ENCODE peak calls at places on chromosome 10, in eight cellular contexts. M, X, Q, Y, U, C, J and G are unnamed samples. For H3K9me3, the result is how much of the 10 kb centered on the place peaks cover.

GRCh38 chr10:2986341-2986933 is 80.9 kb upstream of the PFKP start:
- DNase-seq in M (no peak), X (no peak), Q (no peak), Y (no peak), U (no peak), C (no peak), J (no peak), G (no peak)

GRCh38 chr10:84683550-84683949 is 355.2 kb downstream of the CCSER2 start:
- DNase-seq in M (no peak), X (no peak), Q (no peak), Y (no peak), U (no peak), C (no peak), J (no peak), G (no peak)

GRCh38 chr10:126357169-126357568 is 31.1 kb downstream of the ADAM12 start:
- DNase-seq in M (no peak), X (no peak), Q (no peak), Y (no peak), U (no peak), C (no peak), J (no peak), G (no peak)

GRCh38 chr10:110567201-110568054 is at the start of gene SMC3:
- DNase-seq in M (peak), X (peak), Q (peak), Y (peak), U (peak), C (peak), J (peak), G (peak)

GRCh38 chr10:124541076-124541903 is 79.7 kb downstream of the LHPP start:
- DNase-seq in M (no peak), X (no peak), Q (no peak), Y (no peak), U (no peak), C (no peak), J (no peak), G (no peak)

GRCh38 chr10:113566888-113567287 is 14.0 kb downstream of the HABP2 start:
- DNase-seq in M (no peak), X (no peak), Q (no peak), Y (no peak), U (no peak), C (no peak), J (no peak), G (no peak)

GRCh38 chr10:116737582-116738358 is 4.6 kb downstream of the HSPA12A start:
- DNase-seq in M (no peak), X (no peak), Q (no peak), Y (no peak), U (no peak), C (no peak), J (no peak), G (no peak)

GRCh38 chr10:93287775-93288174 is 194.4 kb downstream of the MYOF start:
- DNase-seq in M (no peak), X (no peak), Q (no peak), Y (no peak), U (no peak), C (no peak), J (no peak), G (no peak)

GRCh38 chr10:59913547-59914237 is 7.3 kb upstream of the CCDC6 start:
- DNase-seq in M (no peak), X (no peak), Q (no peak), Y (no peak), U (no peak), C (no peak), J (no peak), G (no peak)

GRCh38 chr10:123455861-123456260 is 210.3 kb upstream of the GPR26 start:
- DNase-seq in M (no peak), X (no peak), Q (no peak), Y (peak), U (peak), C (no peak), J (no peak), G (no peak)

GRCh38 chr10:4947039-4947634 is 16.1 kb upstream of the AKR1C1 start:
- DNase-seq in M (no peak), X (no peak), Q (no peak), Y (peak), U (peak), C (no peak), J (no peak), G (no peak)

GRCh38 chr10:51915031-51915542 is 215.7 kb upstream of the CSTF2T start:
- DNase-seq in M (no peak), X (no peak), Q (no peak), Y (no peak), U (no peak), C (no peak), J (no peak), G (no peak)

GRCh38 chr10:84510121-84510520 is 181.7 kb downstream of the CCSER2 start:
- DNase-seq in M (no peak), X (no peak), Q (no peak), Y (no peak), U (no peak), C (no peak), J (no peak), G (no peak)

GRCh38 chr10:84607523-84607922 is 279.1 kb downstream of the CCSER2 start:
- DNase-seq in M (no peak), X (no peak), Q (no peak), Y (no peak), U (no peak), C (no peak), J (no peak), G (no peak)

GRCh38 chr10:124496150-124496549 is 34.5 kb downstream of the LHPP start:
- DNase-seq in M (no peak), X (no peak), Q (no peak), Y (no peak), U (no peak), C (no peak), J (no peak), G (no peak)

GRCh38 chr10:111347386-111348005 is 270.7 kb downstream of the ADRA2A start:
- DNase-seq in M (no peak), X (no peak), Q (no peak), Y (no peak), U (no peak), C (no peak), J (peak), G (no peak)

GRCh38 chr10:62903828-62904227 is 87.7 kb upstream of the EGR2 start:
- DNase-seq in M (no peak), X (no peak), Q (no peak), Y (no peak), U (no peak), C (no peak), J (no peak), G (no peak)

GRCh38 chr10:12699258-12699700 is 302.2 kb downstream of the CCDC3 start:
- DNase-seq in M (no peak), X (no peak), Q (no peak), Y (peak), U (peak), C (no peak), J (peak), G (no peak)

GRCh38 chr10:67618116-67618515 is 77.9 kb downstream of the CTNNA3 start:
- DNase-seq in M (no peak), X (no peak), Q (no peak), Y (no peak), U (peak), C (no peak), J (no peak), G (no peak)

GRCh38 chr10:4824791-4825310 is 1.2 kb upstream of the AKR1E2 start:
- DNase-seq in M (no peak), X (no peak), Q (no peak), Y (no peak), U (no peak), C (no peak), J (no peak), G (no peak)

GRCh38 chr10:130329792-130330191 is 193.6 kb downstream of the GLRX3 start:
- DNase-seq in M (no peak), X (no peak), Q (no peak), Y (no peak), U (no peak), C (no peak), J (no peak), G (no peak)

DNA sequence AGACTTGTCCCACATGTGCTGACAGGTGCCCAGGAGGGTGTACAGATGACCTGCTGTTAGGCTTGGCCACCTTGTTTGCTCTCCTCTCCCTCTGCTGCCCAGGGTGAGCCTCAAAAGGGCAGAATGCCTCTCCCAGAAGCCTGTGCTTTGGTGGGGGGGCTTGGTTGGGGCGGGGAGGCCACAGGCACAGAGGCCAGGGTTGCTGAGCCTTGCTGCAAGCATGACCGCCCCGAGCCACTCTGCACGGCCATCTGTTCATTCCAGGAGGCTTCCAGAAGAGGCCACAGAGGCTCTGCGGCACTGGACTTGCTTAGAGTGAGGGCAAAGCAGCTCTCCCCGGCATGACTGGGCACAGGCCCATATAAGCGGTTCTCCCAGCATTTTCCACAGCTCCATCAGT is 190.8 kb downstream of the GLRX3 start:
- DNase-seq in M (no peak), X (no peak), Q (no peak), Y (no peak), U (no peak), C (no peak), J (no peak), G (no peak)
- H3K9me3 ChIP-seq in M (under half), X (under half), Q (under half), Y (under half), U (under half), C (under half), J (under half), G (under half)

GRCh38 chr10:131203456-131204357 is 107.8 kb downstream of the TCERG1L start:
- DNase-seq in M (no peak), X (no peak), Q (no peak), Y (no peak), U (no peak), C (peak), J (no peak), G (no peak)
- H3K9me3 ChIP-seq in M (under half), X (under half), Q (under half), Y (under half), U (under half), C (under half), J (under half), G (under half)

GRCh38 chr10:115103700-115104099 is 10.5 kb downstream of the ATRNL1 start:
- DNase-seq in M (no peak), X (no peak), Q (no peak), Y (no peak), U (no peak), C (no peak), J (no peak), G (no peak)
- H3K9me3 ChIP-seq in M (under half), X (under half), Q (under half), Y (under half), U (under half), C (under half), J (under half), G (under half)

GRCh38 chr10:794382-794956 is 105.0 kb upstream of the DIP2C start:
- DNase-seq in M (no peak), X (no peak), Q (no peak), Y (peak), U (no peak), C (peak), J (no peak), G (no peak)
- H3K9me3 ChIP-seq in M (under half), X (under half), Q (under half), Y (under half), U (under half), C (under half), J (under half), G (under half)

GRCh38 chr10:18549105-18549504 is 102.3 kb downstream of the NSUN6 start:
- DNase-seq in M (no peak), X (no peak), Q (no peak), Y (no peak), U (no peak), C (no peak), J (no peak), G (no peak)

GRCh38 chr10:18556522-18557147 is 94.8 kb downstream of the NSUN6 start:
- DNase-seq in M (no peak), X (no peak), Q (no peak), Y (no peak), U (no peak), C (no peak), J (no peak), G (no peak)

GRCh38 chr10:18557960-18558359 is 93.4 kb downstream of the NSUN6 start:
- DNase-seq in M (no peak), X (no peak), Q (no peak), Y (no peak), U (no peak), C (no peak), J (no peak), G (no peak)

GRCh38 chr10:18551473-18551872 is 99.9 kb downstream of the NSUN6 start:
- DNase-seq in M (no peak), X (no peak), Q (no peak), Y (no peak), U (no peak), C (no peak), J (no peak), G (no peak)

DNA sequence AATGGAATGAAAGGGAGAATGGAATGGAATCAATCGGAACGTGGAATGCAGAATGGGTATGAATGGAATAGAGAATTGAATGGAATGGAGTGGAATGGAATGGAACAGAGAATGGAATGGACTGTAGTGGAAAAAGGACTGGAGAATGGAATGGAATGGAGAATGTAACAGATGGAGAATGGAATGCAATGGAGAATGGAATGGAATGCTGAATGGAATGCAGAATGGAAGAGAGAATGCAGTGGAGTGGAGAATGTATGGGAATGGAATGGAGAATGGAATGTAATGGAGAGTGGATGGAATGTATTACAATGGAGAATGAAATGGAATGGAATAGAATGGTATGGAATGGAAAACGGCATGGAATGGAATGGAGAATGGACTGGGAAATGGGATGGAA is 96.9 kb downstream of the NSUN6 start:
- DNase-seq in M (no peak), X (no peak), Q (no peak), Y (no peak), U (no peak), C (no peak), J (no peak), G (no peak)
- H3K9me3 ChIP-seq in M (under half), X (under half), Q (under half), Y (half or more), U (under half), C (under half), J (under half), G (under half)

DNA sequence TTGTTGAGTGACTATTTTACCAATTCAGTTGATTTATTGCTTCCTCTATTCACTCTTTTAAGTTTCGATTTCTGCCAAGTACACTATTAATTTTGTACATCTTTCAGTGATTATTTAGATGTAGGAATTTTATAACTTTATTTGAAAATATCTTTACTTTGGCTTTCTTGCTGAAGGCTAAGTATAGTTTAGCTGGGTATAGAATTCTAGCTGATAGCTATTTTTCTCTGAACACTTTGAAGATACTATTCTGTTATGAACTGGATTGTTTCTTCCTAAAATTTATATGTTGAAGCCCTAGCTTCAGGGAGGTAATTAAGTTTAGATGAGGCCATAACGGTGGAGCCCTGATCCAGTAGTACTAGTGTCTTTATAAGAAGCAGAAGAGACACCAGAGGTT is 141.1 kb downstream of the LRMDA start:
- DNase-seq in M (no peak), X (no peak), Q (no peak), Y (no peak), U (no peak), C (no peak), J (no peak), G (no peak)
- H3K9me3 ChIP-seq in M (under half), X (half or more), Q (under half), Y (under half), U (under half), C (under half), J (under half), G (under half)

DNA sequence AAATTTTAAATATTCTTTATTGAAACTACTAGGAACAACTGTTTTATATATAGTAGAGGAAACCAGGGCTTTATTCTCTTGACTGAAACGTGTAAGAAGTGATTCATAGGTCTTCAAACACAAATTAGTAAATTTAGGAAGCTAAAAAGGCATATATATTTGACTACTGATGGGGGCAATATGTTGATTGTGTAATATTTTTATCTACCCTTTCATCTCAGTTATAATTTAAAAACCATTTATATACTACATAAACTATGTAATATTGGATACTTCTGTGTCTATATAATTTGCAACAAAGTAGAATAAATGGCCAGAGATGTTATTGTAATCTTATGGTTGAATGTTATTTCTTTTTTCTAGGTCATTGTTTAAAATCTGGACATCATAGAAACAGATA is 269.3 kb upstream of the KAT6B start:
- DNase-seq in M (no peak), X (no peak), Q (no peak), Y (no peak), U (no peak), C (no peak), J (no peak), G (no peak)
- H3K9me3 ChIP-seq in M (under half), X (under half), Q (under half), Y (under half), U (under half), C (under half), J (under half), G (under half)

DNA sequence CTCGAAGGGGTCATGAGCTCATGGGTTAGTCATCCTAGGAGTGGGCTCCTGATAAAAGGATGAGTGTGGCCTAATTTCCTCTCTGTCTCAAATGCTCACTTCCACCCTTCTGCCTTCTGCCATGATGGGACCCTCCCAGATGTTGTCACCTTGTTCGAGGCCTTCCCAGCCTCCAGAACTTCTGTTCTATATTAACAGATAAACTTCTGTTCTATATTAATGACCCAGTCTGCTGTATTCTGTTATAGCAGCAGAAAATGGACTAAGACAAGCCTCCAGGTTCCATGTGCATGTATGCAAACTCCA is 583.2 kb downstream of the GLRX3 start:
- DNase-seq in M (no peak), X (no peak), Q (no peak), Y (no peak), U (no peak), C (no peak), J (no peak), G (no peak)
- H3K9me3 ChIP-seq in M (under half), X (under half), Q (under half), Y (under half), U (under half), C (under half), J (under half), G (under half)

DNA sequence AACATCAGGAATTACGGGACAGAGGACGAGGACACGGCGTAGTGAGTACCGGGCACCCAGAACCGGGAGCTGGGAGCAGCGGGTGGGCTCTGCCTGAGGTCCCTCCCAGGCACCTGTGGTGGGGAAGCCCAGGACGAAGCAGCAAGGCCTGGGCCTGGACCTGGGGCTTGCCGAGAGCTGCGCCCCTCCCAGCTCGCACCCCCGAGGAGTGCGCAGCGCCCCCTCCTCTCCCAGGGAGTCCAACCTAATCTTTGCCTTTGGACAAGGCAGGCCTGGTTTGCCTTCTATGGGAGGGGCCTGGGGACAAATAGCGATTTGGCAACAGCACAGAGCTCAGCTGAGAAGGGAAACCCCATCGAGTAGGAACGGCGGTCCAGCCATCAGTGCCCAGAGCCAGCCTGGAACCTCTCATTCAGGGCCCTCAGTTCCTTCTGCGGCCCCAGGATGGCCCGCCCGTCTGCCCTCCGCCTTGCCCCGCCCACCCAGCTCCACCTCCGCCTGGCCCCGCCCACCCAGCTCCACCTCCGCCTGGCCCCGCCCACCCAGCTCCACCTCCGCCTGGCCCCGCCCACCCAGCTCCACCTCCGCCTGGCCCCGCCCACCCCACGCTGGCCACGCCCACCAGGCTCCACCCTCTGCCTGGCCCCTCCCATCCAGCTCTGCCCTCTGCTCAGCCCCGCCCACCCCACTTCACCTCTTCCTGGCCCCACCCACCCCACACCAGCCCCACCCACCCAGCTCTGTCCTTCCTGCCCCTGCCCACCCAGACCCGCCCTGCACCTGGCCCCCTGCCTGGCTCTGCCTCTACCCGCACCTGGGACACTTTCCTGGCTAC is 32.5 kb upstream of the KNDC1 start:
- DNase-seq in M (peak), X (peak), Q (no peak), Y (no peak), U (peak), C (peak), J (no peak), G (peak)
- H3K9me3 ChIP-seq in M (under half), X (under half), Q (under half), Y (under half), U (under half), C (under half), J (under half), G (under half)

GRCh38 chr10:1467450-1467849 is 269.9 kb downstream of the ADARB2 start:
- DNase-seq in M (no peak), X (no peak), Q (no peak), Y (no peak), U (no peak), C (no peak), J (no peak), G (no peak)
- H3K9me3 ChIP-seq in M (under half), X (under half), Q (under half), Y (under half), U (under half), C (under half), J (under half), G (under half)